ENCODE peak calls at places on chromosomes 13 and 19, in four cellular contexts. One of them, this sample, is unnamed.

GRCh38 chr13:98232456-98232855 is 55.4 kb upstream of the RNF113B start:
- DNase-seq in IMR-90: peak; percentile 76
- DNase-seq in transverse colon: no peak
- DNase-seq in A549: no peak
- DNase-seq in this sample: no peak

GRCh38 chr13:46571189-46571901 is 18.4 kb downstream of the LRCH1 start:
- DNase-seq in A549: no peak
- DNase-seq in transverse colon: no peak
- DNase-seq in IMR-90: peak; percentile 76
- DNase-seq in this sample: no peak

GRCh38 chr19:55500368-55500952 is 12.2 kb downstream of the SSC5D start:
- DNase-seq in transverse colon: no peak
- DNase-seq in A549: no peak
- DNase-seq in IMR-90: no peak
- DNase-seq in this sample: no peak

GRCh38 chr19:23436944-23437343 is 41.7 kb upstream of the ZNF91 start:
- DNase-seq in transverse colon: no peak
- DNase-seq in IMR-90: no peak
- DNase-seq in A549: peak; percentile 10
- DNase-seq in this sample: no peak

GRCh38 chr13:59780058-59780457 is 383.7 kb downstream of the DIAPH3 start:
- DNase-seq in IMR-90: peak; percentile 59
- DNase-seq in A549: no peak
- DNase-seq in transverse colon: no peak
- DNase-seq in this sample: no peak

GRCh38 chr19:4305253-4305612 is 835 bp downstream of the FSD1 start:
- DNase-seq in A549: no peak
- DNase-seq in IMR-90: no peak
- DNase-seq in transverse colon: no peak
- DNase-seq in this sample: no peak

GRCh38 chr13:25770601-25771000 is 281.2 kb downstream of the SHISA2 start:
- DNase-seq in A549: no peak
- DNase-seq in transverse colon: no peak
- DNase-seq in IMR-90: no peak
- DNase-seq in this sample: no peak

GRCh38 chr13:35947315-35947714 is 183.9 kb downstream of the DCLK1 start:
- DNase-seq in IMR-90: no peak
- DNase-seq in transverse colon: no peak
- DNase-seq in A549: no peak
- DNase-seq in this sample: no peak

GRCh38 chr13:66887088-66887487 is 343.0 kb downstream of the PCDH9 start:
- DNase-seq in IMR-90: peak; percentile 57
- DNase-seq in transverse colon: no peak
- DNase-seq in A549: no peak
- DNase-seq in this sample: no peak

GRCh38 chr19:2422951-2423880 is 4.2 kb downstream of the TIMM13 start:
- DNase-seq in IMR-90: no peak
- DNase-seq in A549: no peak
- DNase-seq in transverse colon: no peak
- DNase-seq in this sample: peak; percentile 53

GRCh38 chr19:54609356-54609791 is 15.9 kb downstream of the LILRA1 start:
- DNase-seq in IMR-90: no peak
- DNase-seq in A549: no peak
- DNase-seq in transverse colon: no peak
- DNase-seq in this sample: no peak

GRCh38 chr13:51815848-51816247 is 11.9 kb upstream of the DHRS12 start:
- DNase-seq in IMR-90: no peak
- DNase-seq in A549: no peak
- DNase-seq in transverse colon: no peak
- DNase-seq in this sample: peak; percentile 51

GRCh38 chr13:40031031-40031430 is 375.6 kb downstream of the COG6 start:
- DNase-seq in IMR-90: peak; percentile 16
- DNase-seq in A549: no peak
- DNase-seq in transverse colon: no peak
- DNase-seq in this sample: no peak

GRCh38 chr13:80924596-80924995 is 583.7 kb upstream of the SPRY2 start:
- DNase-seq in transverse colon: no peak
- DNase-seq in A549: no peak
- DNase-seq in IMR-90: no peak
- DNase-seq in this sample: peak; percentile 37

GRCh38 chr19:6611441-6611852 is 20.5 kb upstream of the CD70 start:
- DNase-seq in A549: no peak
- DNase-seq in transverse colon: no peak
- DNase-seq in IMR-90: no peak
- DNase-seq in this sample: no peak

GRCh38 chr13:77815330-77815729 is 103.3 kb downstream of the EDNRB start:
- DNase-seq in A549: no peak
- DNase-seq in transverse colon: no peak
- DNase-seq in IMR-90: no peak
- DNase-seq in this sample: no peak

GRCh38 chr19:28397311-28397710 is 815.6 kb downstream of the UQCRFS1 start:
- DNase-seq in A549: no peak
- DNase-seq in transverse colon: no peak
- DNase-seq in IMR-90: no peak
- DNase-seq in this sample: no peak

GRCh38 chr19:51701468-51702100 is 8.5 kb downstream of the SPACA6 start:
- DNase-seq in A549: no peak
- DNase-seq in transverse colon: no peak
- DNase-seq in IMR-90: no peak
- DNase-seq in this sample: no peak

GRCh38 chr13:104773775-104774174 is 1707.6 kb upstream of the SLC10A2 start:
- DNase-seq in transverse colon: no peak
- DNase-seq in A549: peak; percentile 1
- DNase-seq in IMR-90: peak; percentile 54
- DNase-seq in this sample: no peak

GRCh38 chr13:109707044-109707794 is 79.2 kb downstream of the IRS2 start:
- DNase-seq in A549: no peak
- DNase-seq in IMR-90: no peak
- DNase-seq in transverse colon: no peak
- DNase-seq in this sample: no peak

GRCh38 chr13:113732176-113732960 is 26.7 kb upstream of the TMEM255B start:
- DNase-seq in transverse colon: no peak
- DNase-seq in A549: no peak
- DNase-seq in IMR-90: no peak
- DNase-seq in this sample: no peak

GRCh38 chr13:86269511-86269910 is 470.3 kb upstream of the SLITRK6 start:
- DNase-seq in IMR-90: no peak
- DNase-seq in transverse colon: no peak
- DNase-seq in A549: no peak
- DNase-seq in this sample: no peak

GRCh38 chr19:18211683-18212082 is 7.8 kb upstream of the RAB3A start:
- DNase-seq in A549: no peak
- DNase-seq in IMR-90: no peak
- DNase-seq in transverse colon: no peak
- DNase-seq in this sample: no peak

GRCh38 chr13:50081106-50081898 is 66.1 kb downstream of the KCNRG start:
- DNase-seq in transverse colon: peak; percentile 61
- DNase-seq in A549: no peak
- DNase-seq in IMR-90: no peak
- DNase-seq in this sample: peak; percentile 72

GRCh38 chr19:31211088-31211487 is 138.1 kb downstream of the TSHZ3 start:
- DNase-seq in transverse colon: no peak
- DNase-seq in IMR-90: no peak
- DNase-seq in A549: no peak
- DNase-seq in this sample: no peak

GRCh38 chr13:81602236-81602635 is 1261.3 kb upstream of the SPRY2 start:
- DNase-seq in transverse colon: no peak
- DNase-seq in IMR-90: no peak
- DNase-seq in A549: no peak
- DNase-seq in this sample: no peak

GRCh38 chr13:26168835-26169234 is 53.3 kb downstream of the RNF6 start:
- DNase-seq in A549: no peak
- DNase-seq in IMR-90: no peak
- DNase-seq in transverse colon: no peak
- DNase-seq in this sample: no peak

GRCh38 chr19:10151521-10151920 is 31.8 kb upstream of the EIF3G start:
- DNase-seq in A549: no peak
- DNase-seq in transverse colon: no peak
- DNase-seq in IMR-90: no peak
- DNase-seq in this sample: no peak

GRCh38 chr13:29761815-29762214 is 88.6 kb downstream of the UBL3 start:
- DNase-seq in A549: no peak
- DNase-seq in IMR-90: no peak
- DNase-seq in transverse colon: no peak
- DNase-seq in this sample: no peak
- TF ChIP-seq CTCF in A549: no peak
- TF ChIP-seq CTCF in IMR-90: no peak
- TF ChIP-seq CTCF in transverse colon: no peak
- TF ChIP-seq CTCF in this sample: no peak

GRCh38 chr13:53206455-53206854 is 177.8 kb downstream of the OLFM4 start:
- DNase-seq in A549: peak; percentile 1
- DNase-seq in IMR-90: no peak
- DNase-seq in transverse colon: no peak
- DNase-seq in this sample: no peak
- H3K4me1 ChIP-seq in A549: no peaks in the 10 kb centered on the region
- H3K4me1 ChIP-seq in IMR-90: no peaks in the 10 kb centered on the region
- H3K4me1 ChIP-seq in transverse colon: no peaks in the 10 kb centered on the region
- H3K4me1 ChIP-seq in this sample: no peaks in the 10 kb centered on the region

DNA sequence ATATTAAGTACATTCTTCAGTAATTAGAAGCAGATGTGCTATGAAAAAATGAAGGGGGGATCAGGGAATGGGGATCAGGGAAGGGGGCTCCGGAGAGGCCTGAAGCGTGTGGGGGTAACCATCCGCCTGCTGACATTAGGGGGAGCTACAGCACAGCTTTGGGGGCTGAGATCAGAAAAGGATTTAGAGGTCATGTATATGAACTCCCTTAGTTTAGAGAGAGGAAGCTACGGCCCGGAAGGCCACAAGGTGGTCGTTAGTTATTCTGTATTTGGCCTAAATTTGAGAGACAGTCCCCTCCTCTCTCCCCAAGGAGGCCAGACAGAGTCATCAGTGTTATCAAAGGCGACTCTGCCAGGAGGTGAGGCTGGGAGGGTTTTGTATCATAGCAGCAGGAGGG is 99.0 kb downstream of the TM9SF2 start:
- DNase-seq in IMR-90: no peak
- DNase-seq in transverse colon: no peak
- DNase-seq in A549: no peak
- DNase-seq in this sample: no peak
- TF ChIP-seq CTCF in IMR-90: no peak
- TF ChIP-seq CTCF in transverse colon: no peak
- TF ChIP-seq CTCF in A549: peak; percentile 13
- TF ChIP-seq CTCF in this sample: no peak

GRCh38 chr13:33182729-33183128 is 102.8 kb downstream of the STARD13 start:
- DNase-seq in A549: no peak
- DNase-seq in IMR-90: no peak
- DNase-seq in transverse colon: no peak
- DNase-seq in this sample: no peak
- H3K4me1 ChIP-seq in A549: no peaks in the 10 kb centered on the region
- H3K4me1 ChIP-seq in IMR-90: peaks cover 30% of the 10 kb centered on the region
- H3K4me1 ChIP-seq in transverse colon: peaks cover 9% of the 10 kb centered on the region
- H3K4me1 ChIP-seq in this sample: peaks cover 12% of the 10 kb centered on the region

DNA sequence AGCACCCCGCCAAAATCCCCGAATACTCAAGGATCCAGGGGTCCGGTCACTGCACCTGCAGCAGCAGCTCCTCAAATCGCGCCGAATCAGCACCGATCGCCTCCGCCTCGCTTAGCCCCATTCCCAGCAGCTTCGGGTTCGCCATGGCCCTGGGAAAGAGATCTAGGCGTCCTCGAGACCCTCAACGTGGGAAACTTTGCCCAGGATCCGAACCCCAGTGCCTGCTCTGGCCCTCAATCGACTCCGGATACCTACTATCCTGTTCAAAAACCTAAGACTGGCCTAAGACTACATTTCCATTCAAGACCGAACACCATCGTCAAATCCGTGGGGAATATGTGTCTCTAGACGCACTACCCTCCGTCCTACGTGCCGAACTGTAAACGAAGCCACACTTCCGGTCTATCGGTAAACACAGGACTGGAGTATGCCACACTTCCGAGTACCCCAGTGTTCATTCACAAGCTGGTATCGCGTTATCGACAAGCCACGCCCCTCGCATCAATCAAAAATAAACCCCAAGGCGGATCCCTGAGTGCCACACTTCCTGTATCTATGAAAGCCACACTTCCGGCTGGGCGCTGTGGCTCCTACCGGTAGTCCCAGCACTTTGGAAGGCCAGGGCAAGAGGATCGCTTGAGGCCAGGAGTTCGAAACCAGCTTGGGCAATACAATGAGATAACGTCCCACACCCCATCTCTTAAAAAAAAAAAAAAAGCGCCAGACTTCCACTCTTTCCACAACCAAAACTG is at the start of gene PIH1D1:
- DNase-seq in transverse colon: peak; percentile 98
- DNase-seq in IMR-90: peak; percentile 99
- DNase-seq in A549: peak; percentile 99
- DNase-seq in this sample: peak; percentile 100
- TF ChIP-seq CTCF in transverse colon: peak; percentile 25
- TF ChIP-seq CTCF in IMR-90: no peak
- TF ChIP-seq CTCF in A549: no peak
- TF ChIP-seq CTCF in this sample: no peak

GRCh38 chr19:39140195-39140516 is 14.6 kb downstream of the PAK4 start:
- DNase-seq in IMR-90: no peak
- DNase-seq in transverse colon: no peak
- DNase-seq in A549: no peak
- DNase-seq in this sample: no peak
- H3K4me1 ChIP-seq in IMR-90: peaks cover 11% of the 10 kb centered on the region
- H3K4me1 ChIP-seq in transverse colon: peaks cover 46% of the 10 kb centered on the region
- H3K4me1 ChIP-seq in A549: peaks cover 68% of the 10 kb centered on the region
- H3K4me1 ChIP-seq in this sample: peaks cover 53% of the 10 kb centered on the region

GRCh38 chr13:32309812-32310706 is 5.1 kb downstream of the ZAR1L start:
- DNase-seq in A549: peak; percentile 5
- DNase-seq in IMR-90: peak; percentile 72
- DNase-seq in transverse colon: peak; percentile 12
- DNase-seq in this sample: no peak
- TF ChIP-seq CTCF in A549: peak; percentile 63
- TF ChIP-seq CTCF in IMR-90: peak; percentile 78
- TF ChIP-seq CTCF in transverse colon: peak; percentile 88
- TF ChIP-seq CTCF in this sample: peak; percentile 79

DNA sequence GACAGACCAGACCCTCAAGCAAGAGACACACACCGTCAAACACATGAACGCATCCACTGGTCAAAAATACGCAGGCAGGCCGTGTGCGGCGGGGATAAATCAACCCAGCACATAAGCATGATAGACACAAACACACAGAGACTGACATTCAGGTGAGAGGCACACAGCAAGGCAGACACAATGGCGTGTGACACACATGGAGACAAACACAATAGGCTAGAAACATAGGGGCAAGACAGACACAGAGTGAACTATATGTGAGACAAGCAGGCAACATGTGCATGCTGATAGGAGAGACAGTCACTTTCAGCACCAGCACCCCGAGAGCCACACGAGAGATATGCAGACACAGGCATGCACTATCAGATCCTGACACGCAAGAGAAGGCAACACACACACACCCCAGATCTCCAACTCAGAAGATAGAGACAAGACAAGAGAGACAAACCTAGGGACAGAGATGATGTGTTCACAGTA is 6.9 kb upstream of the JUNB start:
- DNase-seq in A549: no peak
- DNase-seq in transverse colon: no peak
- DNase-seq in IMR-90: peak; percentile 46
- DNase-seq in this sample: no peak
- H3K4me1 ChIP-seq in A549: peaks cover 80% of the 10 kb centered on the region
- H3K4me1 ChIP-seq in transverse colon: peaks cover 70% of the 10 kb centered on the region
- H3K4me1 ChIP-seq in IMR-90: peaks cover 49% of the 10 kb centered on the region
- H3K4me1 ChIP-seq in this sample: peaks cover 66% of the 10 kb centered on the region

This sample was measured in testis.